ENCODE peak calls at places on chromosomes 12 and 14, in eight cellular contexts. M, J, D, Y, X, L, F and N are unnamed samples.

GRCh38 chr12:132132609-132133430 is 11.3 kb downstream of the DDX51 start:
- DNase-seq in M (no peak), J (no peak), D (no peak), Y (no peak), X (no peak), L (peak), F (no peak), N (no peak)

GRCh38 chr12:14695685-14696084 is 714 bp downstream of the GUCY2C start:
- DNase-seq in M (no peak), J (no peak), D (no peak), Y (no peak), X (no peak), L (no peak), F (no peak), N (no peak)

GRCh38 chr12:3571323-3571722 is 80.3 kb downstream of the PRMT8 start:
- DNase-seq in M (no peak), J (no peak), D (no peak), Y (no peak), X (no peak), L (no peak), F (no peak), N (no peak)

GRCh38 chr12:45893240-45893639 is 97.1 kb downstream of the SCAF11 start:
- DNase-seq in M (no peak), J (no peak), D (no peak), Y (peak), X (no peak), L (no peak), F (peak), N (no peak)

GRCh38 chr12:4579305-4580097 is 17.5 kb downstream of the DYRK4 start:
- DNase-seq in M (no peak), J (no peak), D (no peak), Y (peak), X (peak), L (no peak), F (peak), N (peak)

GRCh38 chr12:50112456-50113218 is 601 bp downstream of the COX14 start:
- DNase-seq in M (peak), J (no peak), D (no peak), Y (no peak), X (peak), L (no peak), F (peak), N (no peak)

GRCh38 chr12:93176166-93176565 is 201.6 kb upstream of the NUDT4 start:
- DNase-seq in M (no peak), J (no peak), D (no peak), Y (peak), X (peak), L (no peak), F (peak), N (peak)

GRCh38 chr12:105986779-105987686 is 151.7 kb downstream of the NUAK1 start:
- DNase-seq in M (no peak), J (no peak), D (no peak), Y (peak), X (peak), L (no peak), F (peak), N (peak)

GRCh38 chr14:64680013-64680674 is 24.1 kb upstream of the PLEKHG3 start:
- DNase-seq in M (peak), J (no peak), D (no peak), Y (no peak), X (no peak), L (peak), F (no peak), N (peak)

GRCh38 chr12:109946505-109946904 is 46.4 kb downstream of the TCHP start:
- DNase-seq in M (no peak), J (no peak), D (no peak), Y (peak), X (peak), L (no peak), F (no peak), N (peak)

GRCh38 chr12:75196865-75197264 is 12.8 kb downstream of the KCNC2 start:
- DNase-seq in M (no peak), J (no peak), D (no peak), Y (no peak), X (no peak), L (no peak), F (no peak), N (no peak)

GRCh38 chr14:93132472-93133065 is 16.8 kb upstream of the ITPK1 start:
- DNase-seq in M (peak), J (no peak), D (no peak), Y (peak), X (peak), L (no peak), F (peak), N (peak)

GRCh38 chr12:40587970-40588369 is 104.3 kb upstream of the CNTN1 start:
- DNase-seq in M (no peak), J (no peak), D (no peak), Y (no peak), X (no peak), L (no peak), F (no peak), N (no peak)

GRCh38 chr12:27626239-27626638 is 70.0 kb upstream of the REP15 start:
- DNase-seq in M (no peak), J (no peak), D (no peak), Y (no peak), X (no peak), L (no peak), F (no peak), N (peak)

GRCh38 chr12:32907898-32908476 is 11.4 kb upstream of the PKP2 start:
- DNase-seq in M (no peak), J (no peak), D (no peak), Y (no peak), X (no peak), L (no peak), F (no peak), N (no peak)

GRCh38 chr12:9867531-9867930 is 1.6 kb downstream of the CLEC2B start:
- DNase-seq in M (no peak), J (no peak), D (no peak), Y (no peak), X (no peak), L (no peak), F (no peak), N (no peak)